ENCODE peak calls at places on chromosomes 2 and 18, in seven cellular contexts. T is hepatocyte, J is IMR-90, M is tibial nerve, L is HepG2, A is lung, P is stomach. V is an unnamed sample. For H3K9me3, the result is how much of the 10 kb centered on the place peaks cover.

GRCh38 chr2:189210250-189211075 is 30.9 kb upstream of the COL5A2 start:
- DNase-seq in A (no peak), J (peak), P (no peak), M (peak), T (peak), L (no peak), V (peak)

GRCh38 chr2:55966431-55967118 is 43.0 kb upstream of the EFEMP1 start:
- DNase-seq in L (no peak), P (no peak), J (peak), M (peak), A (no peak), T (peak), V (peak)

GRCh38 chr18:77985486-77985885 is 735.8 kb downstream of the GALR1 start:
- DNase-seq in A (no peak), J (no peak), P (no peak), L (no peak), M (no peak), T (no peak), V (no peak)

GRCh38 chr2:77977486-77978063 is 455.4 kb upstream of the LRRTM4 start:
- DNase-seq in J (no peak), T (peak), L (no peak), A (no peak), M (no peak), P (no peak), V (no peak)

GRCh38 chr2:105822186-105822585 is 77.5 kb downstream of the NCK2 start:
- DNase-seq in T (no peak), P (no peak), L (peak), J (no peak), A (no peak), M (no peak), V (no peak)

GRCh38 chr2:10814571-10815331 is 2.2 kb upstream of the PDIA6 start:
- DNase-seq in L (peak), J (no peak), A (no peak), P (no peak), M (no peak), T (no peak), V (no peak)

GRCh38 chr2:179354739-179355537 is 90.3 kb upstream of the SESTD1 start:
- DNase-seq in J (peak), M (no peak), A (no peak), L (no peak), P (no peak), T (no peak), V (no peak)

GRCh38 chr2:105144128-105144940 is 97.2 kb upstream of the GPR45 start:
- DNase-seq in A (no peak), P (no peak), L (no peak), T (no peak), J (no peak), M (no peak), V (no peak)

GRCh38 chr2:176110975-176111663 is 4.0 kb downstream of the HOXD11 start:
- DNase-seq in T (peak), J (peak), A (no peak), P (no peak), M (no peak), L (peak), V (no peak)

GRCh38 chr18:22398464-22398863 is 19.3 kb downstream of the CTAGE1 start:
- DNase-seq in J (no peak), L (no peak), M (no peak), A (no peak), P (no peak), T (no peak), V (no peak)

DNA sequence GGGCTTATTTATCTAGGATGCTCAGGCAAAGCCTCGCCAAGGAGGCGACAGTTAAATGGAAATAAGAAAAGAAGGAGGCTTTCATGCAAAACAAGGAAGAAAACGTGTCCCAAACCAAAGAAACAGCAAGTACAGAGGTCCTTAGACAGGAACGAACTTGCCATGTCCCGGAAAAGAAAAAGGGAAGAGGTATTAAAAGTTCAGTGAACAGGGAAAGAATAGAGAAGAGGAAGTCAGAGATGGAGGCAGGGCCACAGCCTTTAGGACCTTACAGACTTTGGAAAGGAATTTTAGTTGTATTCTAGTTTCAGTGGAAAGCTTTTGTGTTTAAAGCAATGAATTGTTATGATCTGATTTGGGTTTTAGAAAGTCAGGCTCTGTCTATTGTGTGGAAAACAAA is 22.1 kb downstream of the IKZF2 start:
- DNase-seq in L (no peak), J (no peak), A (no peak), P (no peak), T (no peak), M (no peak), V (no peak)
- H3K9me3 ChIP-seq in L (under half), J (under half), A (under half), P (under half), T (under half), M (under half), V (under half)

GRCh38 chr18:74082476-74083070 is 65.1 kb downstream of the FBXO15 start:
- DNase-seq in L (peak), P (peak), T (peak), J (peak), A (no peak), M (no peak), V (peak)
- TF ChIP-seq CTCF in L (peak), P (no peak), T (peak), J (peak), A (no peak), M (peak), V (peak)

DNA sequence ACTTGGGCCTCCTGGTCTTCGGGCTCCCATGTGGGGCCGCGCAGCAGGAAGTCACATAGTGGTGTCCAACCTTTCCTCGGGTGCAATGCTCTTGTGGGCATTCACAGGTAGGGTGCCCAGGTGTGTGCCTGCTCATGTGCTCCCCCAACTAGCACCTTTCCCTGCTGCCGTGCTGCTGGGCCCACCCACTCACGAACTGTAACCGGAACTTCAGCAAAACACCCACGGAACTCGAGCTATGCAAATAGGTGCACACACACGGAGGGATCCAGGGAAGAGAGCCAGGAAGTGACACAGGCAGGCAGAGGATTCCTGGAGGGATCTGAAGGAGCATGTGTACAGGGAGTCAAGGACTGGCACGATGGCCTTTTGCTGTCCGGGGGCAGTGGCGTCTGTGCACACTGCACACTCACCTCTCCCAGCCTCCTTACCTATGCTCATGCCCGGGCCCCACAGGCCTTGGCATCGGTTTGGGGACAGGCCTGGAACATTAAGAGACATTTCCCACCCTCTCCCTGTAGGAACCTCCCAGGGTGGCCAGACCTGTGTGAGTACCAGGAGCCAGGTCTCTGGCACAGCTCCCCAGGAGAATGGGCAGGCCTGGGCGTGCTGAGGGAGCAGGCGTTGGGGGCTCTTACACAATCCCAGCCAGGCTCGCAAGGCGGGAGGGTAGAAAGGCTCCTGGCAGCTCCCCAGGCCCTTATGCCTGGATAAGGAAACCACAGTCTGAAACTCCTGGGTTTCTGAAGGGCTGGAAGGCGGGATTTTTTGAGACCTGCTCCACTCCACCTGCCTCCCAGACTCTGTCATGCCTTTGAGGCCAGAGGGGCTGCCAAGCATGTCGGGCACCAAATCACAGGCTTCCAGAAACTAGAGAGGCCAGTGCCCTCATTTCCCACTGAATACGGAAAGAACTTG is 6.6 kb upstream of the PTMA start:
- DNase-seq in A (peak), P (peak), T (peak), L (peak), M (no peak), J (peak), V (peak)
- H3K9me3 ChIP-seq in A (under half), P (under half), T (under half), L (under half), M (under half), J (under half), V (under half)

GRCh38 chr2:84674586-84674985 is 158.3 kb downstream of the DNAH6 start:
- DNase-seq in M (no peak), T (no peak), A (no peak), L (no peak), J (peak), P (no peak), V (no peak)
- TF ChIP-seq CTCF in M (no peak), T (no peak), A (no peak), L (no peak), J (no peak), P (no peak), V (no peak)

V was measured in body of pancreas.